ENCODE peak calls at places on chromosomes 6 and 20, in seven cellular contexts. One of them, this sample, is unnamed.

GRCh38 chr20:3068075-3068474 is 3.3 kb upstream of the OXT start:
- DNase-seq in pancreas: no peak
- DNase-seq in HCT116: no peak
- DNase-seq in GM06990: no peak
- DNase-seq in heart left ventricle: no peak
- DNase-seq in lower leg skin: no peak
- DNase-seq in Peyer's patch: no peak
- DNase-seq in this sample: peak

GRCh38 chr20:63546686-63547483 is 664 bp downstream of the SRMS start:
- DNase-seq in GM06990: no peak
- DNase-seq in lower leg skin: no peak
- DNase-seq in pancreas: no peak
- DNase-seq in Peyer's patch: no peak
- DNase-seq in heart left ventricle: no peak
- DNase-seq in HCT116: no peak
- DNase-seq in this sample: no peak

GRCh38 chr6:20095436-20095835 is 116.8 kb downstream of the MBOAT1 start:
- DNase-seq in Peyer's patch: no peak
- DNase-seq in HCT116: no peak
- DNase-seq in heart left ventricle: no peak
- DNase-seq in GM06990: no peak
- DNase-seq in pancreas: no peak
- DNase-seq in lower leg skin: no peak
- DNase-seq in this sample: no peak

GRCh38 chr20:14924433-14924832 is 587.0 kb upstream of the FLRT3 start:
- DNase-seq in pancreas: no peak
- DNase-seq in GM06990: no peak
- DNase-seq in HCT116: no peak
- DNase-seq in Peyer's patch: no peak
- DNase-seq in heart left ventricle: no peak
- DNase-seq in lower leg skin: no peak
- DNase-seq in this sample: no peak

GRCh38 chr20:4885877-4886276 is 115.4 kb downstream of the SLC23A2 start:
- DNase-seq in HCT116: no peak
- DNase-seq in heart left ventricle: no peak
- DNase-seq in GM06990: no peak
- DNase-seq in Peyer's patch: no peak
- DNase-seq in pancreas: no peak
- DNase-seq in lower leg skin: no peak
- DNase-seq in this sample: no peak

GRCh38 chr6:149855040-149855654 is 9.0 kb downstream of the LRP11 start:
- DNase-seq in HCT116: peak
- DNase-seq in GM06990: no peak
- DNase-seq in heart left ventricle: no peak
- DNase-seq in lower leg skin: no peak
- DNase-seq in Peyer's patch: no peak
- DNase-seq in pancreas: no peak
- DNase-seq in this sample: no peak

GRCh38 chr20:17502105-17502504 is 29.1 kb downstream of the BFSP1 start:
- DNase-seq in pancreas: no peak
- DNase-seq in HCT116: no peak
- DNase-seq in Peyer's patch: no peak
- DNase-seq in lower leg skin: no peak
- DNase-seq in heart left ventricle: no peak
- DNase-seq in GM06990: no peak
- DNase-seq in this sample: no peak

GRCh38 chr20:60007452-60007851 is 49.2 kb downstream of the CDH26 start:
- DNase-seq in pancreas: no peak
- DNase-seq in HCT116: no peak
- DNase-seq in lower leg skin: no peak
- DNase-seq in heart left ventricle: peak
- DNase-seq in Peyer's patch: no peak
- DNase-seq in GM06990: no peak
- DNase-seq in this sample: no peak

GRCh38 chr6:100099189-100100074 is 105.4 kb upstream of the MCHR2 start:
- DNase-seq in heart left ventricle: no peak
- DNase-seq in HCT116: peak
- DNase-seq in lower leg skin: no peak
- DNase-seq in GM06990: no peak
- DNase-seq in pancreas: no peak
- DNase-seq in Peyer's patch: no peak
- DNase-seq in this sample: peak

GRCh38 chr20:16922834-16923233 is 174.7 kb downstream of the OTOR start:
- DNase-seq in GM06990: no peak
- DNase-seq in HCT116: no peak
- DNase-seq in lower leg skin: no peak
- DNase-seq in heart left ventricle: no peak
- DNase-seq in pancreas: no peak
- DNase-seq in Peyer's patch: no peak
- DNase-seq in this sample: no peak

GRCh38 chr6:85600713-85601313 is 7.2 kb upstream of the SNX14 start:
- DNase-seq in heart left ventricle: no peak
- DNase-seq in HCT116: no peak
- DNase-seq in lower leg skin: no peak
- DNase-seq in pancreas: no peak
- DNase-seq in Peyer's patch: no peak
- DNase-seq in GM06990: no peak
- DNase-seq in this sample: no peak

GRCh38 chr6:3287308-3287707 is 28.6 kb downstream of the PSMG4 start:
- DNase-seq in GM06990: no peak
- DNase-seq in HCT116: no peak
- DNase-seq in lower leg skin: no peak
- DNase-seq in pancreas: no peak
- DNase-seq in Peyer's patch: no peak
- DNase-seq in heart left ventricle: no peak
- DNase-seq in this sample: no peak

GRCh38 chr6:33000053-33000452 is 9.3 kb downstream of the HLA-DOA start:
- DNase-seq in HCT116: peak
- DNase-seq in GM06990: no peak
- DNase-seq in heart left ventricle: no peak
- DNase-seq in Peyer's patch: peak
- DNase-seq in lower leg skin: no peak
- DNase-seq in pancreas: no peak
- DNase-seq in this sample: peak

GRCh38 chr20:10596726-10597125 is 77.1 kb downstream of the JAG1 start:
- DNase-seq in HCT116: no peak
- DNase-seq in GM06990: no peak
- DNase-seq in heart left ventricle: no peak
- DNase-seq in pancreas: no peak
- DNase-seq in lower leg skin: no peak
- DNase-seq in Peyer's patch: no peak
- DNase-seq in this sample: no peak

GRCh38 chr20:6525447-6526303 is 241.8 kb upstream of the BMP2 start:
- DNase-seq in heart left ventricle: no peak
- DNase-seq in GM06990: no peak
- DNase-seq in pancreas: no peak
- DNase-seq in HCT116: no peak
- DNase-seq in lower leg skin: no peak
- DNase-seq in Peyer's patch: no peak
- DNase-seq in this sample: no peak

GRCh38 chr6:104357928-104358327 is 501.8 kb downstream of the HACE1 start:
- DNase-seq in lower leg skin: no peak
- DNase-seq in HCT116: no peak
- DNase-seq in Peyer's patch: no peak
- DNase-seq in heart left ventricle: no peak
- DNase-seq in GM06990: no peak
- DNase-seq in pancreas: no peak
- DNase-seq in this sample: no peak

GRCh38 chr6:120903836-120904235 is 430.4 kb downstream of the TBC1D32 start:
- DNase-seq in Peyer's patch: no peak
- DNase-seq in HCT116: no peak
- DNase-seq in pancreas: no peak
- DNase-seq in heart left ventricle: no peak
- DNase-seq in lower leg skin: no peak
- DNase-seq in GM06990: no peak
- DNase-seq in this sample: no peak

GRCh38 chr6:1281746-1282145 is 30.2 kb upstream of the FOXQ1 start:
- DNase-seq in HCT116: no peak
- DNase-seq in heart left ventricle: no peak
- DNase-seq in pancreas: no peak
- DNase-seq in Peyer's patch: no peak
- DNase-seq in GM06990: no peak
- DNase-seq in lower leg skin: no peak
- DNase-seq in this sample: no peak

GRCh38 chr6:153129873-153130514 is 1.1 kb downstream of the RGS17 start:
- DNase-seq in heart left ventricle: no peak
- DNase-seq in HCT116: no peak
- DNase-seq in lower leg skin: no peak
- DNase-seq in pancreas: no peak
- DNase-seq in GM06990: no peak
- DNase-seq in Peyer's patch: no peak
- DNase-seq in this sample: no peak

GRCh38 chr6:136113736-136114173 is 136.4 kb downstream of the MTFR2 start:
- DNase-seq in pancreas: peak
- DNase-seq in heart left ventricle: peak
- DNase-seq in GM06990: no peak
- DNase-seq in Peyer's patch: no peak
- DNase-seq in lower leg skin: peak
- DNase-seq in HCT116: no peak
- DNase-seq in this sample: no peak

GRCh38 chr6:63347599-63347998 is 27.8 kb upstream of the LGSN start:
- DNase-seq in Peyer's patch: no peak
- DNase-seq in pancreas: no peak
- DNase-seq in HCT116: peak
- DNase-seq in lower leg skin: no peak
- DNase-seq in GM06990: no peak
- DNase-seq in heart left ventricle: no peak
- DNase-seq in this sample: peak

GRCh38 chr6:161273356-161273751 is 507 bp downstream of the AGPAT4 start:
- DNase-seq in GM06990: peak
- DNase-seq in Peyer's patch: no peak
- DNase-seq in heart left ventricle: no peak
- DNase-seq in HCT116: peak
- DNase-seq in lower leg skin: no peak
- DNase-seq in pancreas: peak
- DNase-seq in this sample: peak

GRCh38 chr6:73695619-73696421 is at the start of gene CD109:
- DNase-seq in HCT116: peak
- DNase-seq in heart left ventricle: peak
- DNase-seq in lower leg skin: peak
- DNase-seq in Peyer's patch: no peak
- DNase-seq in pancreas: no peak
- DNase-seq in GM06990: peak
- DNase-seq in this sample: peak
- H3K4me3 ChIP-seq in HCT116: peak
- H3K4me3 ChIP-seq in heart left ventricle: peak
- H3K4me3 ChIP-seq in lower leg skin: peak
- H3K4me3 ChIP-seq in Peyer's patch: peak
- H3K4me3 ChIP-seq in pancreas: peak
- H3K4me3 ChIP-seq in GM06990: peak
- H3K4me3 ChIP-seq in this sample: peak

DNA sequence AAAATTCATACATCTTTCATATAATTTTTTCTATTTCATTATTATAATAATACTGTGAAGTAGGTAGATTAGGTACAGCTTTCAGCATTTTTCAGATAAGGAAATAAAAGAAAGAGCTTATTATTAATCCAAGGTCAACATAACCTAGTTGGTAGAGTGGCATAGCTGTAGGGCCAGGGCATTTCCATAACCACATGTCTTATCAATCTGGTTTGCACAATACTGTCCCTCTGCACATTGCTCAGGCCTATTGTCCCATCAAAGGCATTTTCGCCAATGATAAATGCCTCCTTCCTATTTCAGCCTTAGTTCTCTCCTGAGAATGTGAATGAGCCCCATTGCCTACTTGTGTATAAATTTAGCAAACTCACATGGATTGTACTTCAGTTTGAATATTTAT is 234.0 kb downstream of the FUT9 start:
- DNase-seq in GM06990: no peak
- DNase-seq in Peyer's patch: no peak
- DNase-seq in HCT116: no peak
- DNase-seq in heart left ventricle: no peak
- DNase-seq in lower leg skin: no peak
- DNase-seq in pancreas: no peak
- DNase-seq in this sample: no peak
- TF ChIP-seq CTCF in GM06990: no peak
- TF ChIP-seq CTCF in Peyer's patch: no peak
- TF ChIP-seq CTCF in HCT116: no peak
- TF ChIP-seq CTCF in heart left ventricle: no peak
- TF ChIP-seq CTCF in lower leg skin: no peak
- TF ChIP-seq CTCF in pancreas: no peak
- TF ChIP-seq CTCF in this sample: no peak

DNA sequence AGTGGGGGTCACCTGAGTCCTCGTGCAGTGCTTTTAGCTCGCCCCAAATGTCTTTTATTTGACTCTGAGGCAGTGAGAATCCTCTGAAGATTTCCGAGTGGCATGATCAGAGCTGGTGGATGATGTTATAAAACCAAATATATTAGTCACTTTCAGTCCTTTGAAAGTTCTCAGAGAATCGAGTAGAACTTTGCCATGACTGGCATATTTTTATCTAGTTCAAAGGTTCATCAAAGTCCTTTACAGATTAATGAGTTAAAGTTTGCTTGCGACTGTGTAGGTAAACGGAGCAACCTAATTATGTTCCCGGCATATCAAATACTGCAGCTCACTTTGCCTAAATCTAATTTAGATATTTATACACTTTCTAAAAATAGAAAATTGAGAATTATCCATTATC is 498.5 kb upstream of the NOX3 start:
- DNase-seq in heart left ventricle: no peak
- DNase-seq in GM06990: no peak
- DNase-seq in pancreas: no peak
- DNase-seq in lower leg skin: no peak
- DNase-seq in Peyer's patch: no peak
- DNase-seq in HCT116: no peak
- DNase-seq in this sample: no peak
- H3K4me3 ChIP-seq in heart left ventricle: no peak
- H3K4me3 ChIP-seq in GM06990: no peak
- H3K4me3 ChIP-seq in pancreas: no peak
- H3K4me3 ChIP-seq in lower leg skin: no peak
- H3K4me3 ChIP-seq in Peyer's patch: no peak
- H3K4me3 ChIP-seq in HCT116: no peak
- H3K4me3 ChIP-seq in this sample: no peak

GRCh38 chr6:141195251-141195832 is 937.4 kb upstream of the GJE1 start:
- DNase-seq in lower leg skin: no peak
- DNase-seq in Peyer's patch: no peak
- DNase-seq in pancreas: no peak
- DNase-seq in HCT116: no peak
- DNase-seq in GM06990: no peak
- DNase-seq in heart left ventricle: no peak
- DNase-seq in this sample: peak
- TF ChIP-seq CTCF in lower leg skin: no peak
- TF ChIP-seq CTCF in Peyer's patch: no peak
- TF ChIP-seq CTCF in pancreas: no peak
- TF ChIP-seq CTCF in HCT116: peak
- TF ChIP-seq CTCF in GM06990: no peak
- TF ChIP-seq CTCF in heart left ventricle: no peak
- TF ChIP-seq CTCF in this sample: peak

DNA sequence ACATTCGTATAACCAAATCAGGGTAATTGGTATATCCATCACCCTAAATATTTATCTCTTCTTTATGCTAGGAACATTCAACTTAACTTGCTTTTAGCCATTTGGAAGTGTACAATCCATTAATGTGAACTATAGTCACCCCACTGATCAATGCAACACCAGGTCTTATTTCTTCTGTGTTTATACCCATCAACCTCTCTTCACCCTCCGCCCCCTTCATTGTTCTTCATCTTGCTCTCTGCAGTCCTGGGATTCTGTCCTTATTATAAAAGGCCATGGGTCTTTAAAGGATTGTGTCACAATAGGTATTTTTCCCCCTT is 1.6 kb downstream of the ABRACL start:
- DNase-seq in pancreas: no peak
- DNase-seq in Peyer's patch: no peak
- DNase-seq in lower leg skin: no peak
- DNase-seq in GM06990: no peak
- DNase-seq in HCT116: no peak
- DNase-seq in heart left ventricle: no peak
- DNase-seq in this sample: no peak
- H3K4me3 ChIP-seq in pancreas: no peak
- H3K4me3 ChIP-seq in Peyer's patch: peak
- H3K4me3 ChIP-seq in lower leg skin: no peak
- H3K4me3 ChIP-seq in GM06990: peak
- H3K4me3 ChIP-seq in HCT116: peak
- H3K4me3 ChIP-seq in heart left ventricle: no peak
- H3K4me3 ChIP-seq in this sample: peak

This sample was measured in GM12865.